ENCODE peak calls at places on chromosomes 4 and X, in eight cellular contexts. One of them, this sample, is unnamed.

GRCh38 chr4:147057631-147057980 is 111.9 kb upstream of the TTC29 start:
- DNase-seq in GM12865: peak
- DNase-seq in fibroblast of lung: peak
- DNase-seq in keratinocyte: no peak
- DNase-seq in endodermal cell: no peak
- DNase-seq in ovary: no peak
- DNase-seq in NB4: peak
- DNase-seq in WERI-Rb-1: no peak
- DNase-seq in this sample: peak

GRCh38 chr4:186027405-186027804 is 41.6 kb upstream of the TLR3 start:
- DNase-seq in GM12865: no peak
- DNase-seq in fibroblast of lung: no peak
- DNase-seq in keratinocyte: peak
- DNase-seq in endodermal cell: no peak
- DNase-seq in ovary: no peak
- DNase-seq in NB4: no peak
- DNase-seq in WERI-Rb-1: no peak
- DNase-seq in this sample: no peak

GRCh38 chr4:168848112-168848511 is 161.9 kb downstream of the CBR4 start:
- DNase-seq in GM12865: no peak
- DNase-seq in fibroblast of lung: peak
- DNase-seq in keratinocyte: no peak
- DNase-seq in endodermal cell: no peak
- DNase-seq in ovary: no peak
- DNase-seq in NB4: no peak
- DNase-seq in WERI-Rb-1: no peak
- DNase-seq in this sample: peak

GRCh38 chr4:107951551-107951950 is 20.2 kb downstream of the CYP2U1 start:
- DNase-seq in GM12865: no peak
- DNase-seq in fibroblast of lung: peak
- DNase-seq in keratinocyte: no peak
- DNase-seq in endodermal cell: no peak
- DNase-seq in ovary: no peak
- DNase-seq in NB4: no peak
- DNase-seq in WERI-Rb-1: no peak
- DNase-seq in this sample: peak

GRCh38 chrX:100643943-100644587 is at the start of gene SRPX2:
- DNase-seq in GM12865: no peak
- DNase-seq in fibroblast of lung: peak
- DNase-seq in keratinocyte: peak
- DNase-seq in endodermal cell: no peak
- DNase-seq in ovary: peak
- DNase-seq in NB4: peak
- DNase-seq in WERI-Rb-1: no peak
- DNase-seq in this sample: peak

GRCh38 chrX:3066555-3066954 is 25.3 kb downstream of the ARSF start:
- DNase-seq in GM12865: no peak
- DNase-seq in fibroblast of lung: no peak
- DNase-seq in keratinocyte: no peak
- DNase-seq in endodermal cell: no peak
- DNase-seq in ovary: no peak
- DNase-seq in NB4: peak
- DNase-seq in WERI-Rb-1: peak
- DNase-seq in this sample: peak

GRCh38 chrX:72309297-72310071 is 3.8 kb upstream of the CITED1 start:
- DNase-seq in GM12865: no peak
- DNase-seq in fibroblast of lung: no peak
- DNase-seq in keratinocyte: no peak
- DNase-seq in endodermal cell: no peak
- DNase-seq in ovary: no peak
- DNase-seq in NB4: no peak
- DNase-seq in WERI-Rb-1: peak
- DNase-seq in this sample: peak

GRCh38 chr4:73387552-73387951 is 16.5 kb upstream of the ALB start:
- DNase-seq in GM12865: no peak
- DNase-seq in fibroblast of lung: no peak
- DNase-seq in keratinocyte: no peak
- DNase-seq in endodermal cell: no peak
- DNase-seq in ovary: no peak
- DNase-seq in NB4: no peak
- DNase-seq in WERI-Rb-1: no peak
- DNase-seq in this sample: no peak

GRCh38 chrX:1420371-1420770 is 28.5 kb upstream of the SLC25A6 start:
- DNase-seq in GM12865: no peak
- DNase-seq in fibroblast of lung: no peak
- DNase-seq in keratinocyte: no peak
- DNase-seq in endodermal cell: no peak
- DNase-seq in ovary: no peak
- DNase-seq in NB4: no peak
- DNase-seq in WERI-Rb-1: no peak
- DNase-seq in this sample: no peak

GRCh38 chr4:8085491-8086479 is 72.8 kb downstream of the ABLIM2 start:
- DNase-seq in GM12865: no peak
- DNase-seq in fibroblast of lung: no peak
- DNase-seq in keratinocyte: no peak
- DNase-seq in endodermal cell: peak
- DNase-seq in ovary: no peak
- DNase-seq in NB4: no peak
- DNase-seq in WERI-Rb-1: no peak
- DNase-seq in this sample: no peak

GRCh38 chr4:81499840-81500239 is 28.1 kb upstream of the RASGEF1B start:
- DNase-seq in GM12865: no peak
- DNase-seq in fibroblast of lung: no peak
- DNase-seq in keratinocyte: no peak
- DNase-seq in endodermal cell: peak
- DNase-seq in ovary: no peak
- DNase-seq in NB4: no peak
- DNase-seq in WERI-Rb-1: peak
- DNase-seq in this sample: no peak

GRCh38 chr4:184003433-184003832 is 98.3 kb downstream of the STOX2 start:
- DNase-seq in GM12865: no peak
- DNase-seq in fibroblast of lung: no peak
- DNase-seq in keratinocyte: no peak
- DNase-seq in endodermal cell: no peak
- DNase-seq in ovary: no peak
- DNase-seq in NB4: no peak
- DNase-seq in WERI-Rb-1: no peak
- DNase-seq in this sample: no peak

GRCh38 chr4:74197123-74197522 is 39.2 kb downstream of the MTHFD2L start:
- DNase-seq in GM12865: peak
- DNase-seq in fibroblast of lung: no peak
- DNase-seq in keratinocyte: no peak
- DNase-seq in endodermal cell: no peak
- DNase-seq in ovary: no peak
- DNase-seq in NB4: no peak
- DNase-seq in WERI-Rb-1: no peak
- DNase-seq in this sample: no peak

GRCh38 chr4:41753942-41754341 is 5.4 kb upstream of the PHOX2B start:
- DNase-seq in GM12865: no peak
- DNase-seq in fibroblast of lung: no peak
- DNase-seq in keratinocyte: no peak
- DNase-seq in endodermal cell: no peak
- DNase-seq in ovary: no peak
- DNase-seq in NB4: no peak
- DNase-seq in WERI-Rb-1: no peak
- DNase-seq in this sample: no peak

GRCh38 chr4:41750158-41750623 is 1.7 kb upstream of the PHOX2B start:
- DNase-seq in GM12865: no peak
- DNase-seq in fibroblast of lung: no peak
- DNase-seq in keratinocyte: no peak
- DNase-seq in endodermal cell: peak
- DNase-seq in ovary: no peak
- DNase-seq in NB4: no peak
- DNase-seq in WERI-Rb-1: no peak
- DNase-seq in this sample: no peak

GRCh38 chr4:41750624-41751324 is 2.2 kb upstream of the PHOX2B start:
- DNase-seq in GM12865: no peak
- DNase-seq in fibroblast of lung: no peak
- DNase-seq in keratinocyte: no peak
- DNase-seq in endodermal cell: peak
- DNase-seq in ovary: no peak
- DNase-seq in NB4: no peak
- DNase-seq in WERI-Rb-1: no peak
- DNase-seq in this sample: no peak

GRCh38 chr4:41751325-41752061 is 3.0 kb upstream of the PHOX2B start:
- DNase-seq in GM12865: no peak
- DNase-seq in fibroblast of lung: no peak
- DNase-seq in keratinocyte: no peak
- DNase-seq in endodermal cell: peak
- DNase-seq in ovary: no peak
- DNase-seq in NB4: no peak
- DNase-seq in WERI-Rb-1: no peak
- DNase-seq in this sample: no peak

DNA sequence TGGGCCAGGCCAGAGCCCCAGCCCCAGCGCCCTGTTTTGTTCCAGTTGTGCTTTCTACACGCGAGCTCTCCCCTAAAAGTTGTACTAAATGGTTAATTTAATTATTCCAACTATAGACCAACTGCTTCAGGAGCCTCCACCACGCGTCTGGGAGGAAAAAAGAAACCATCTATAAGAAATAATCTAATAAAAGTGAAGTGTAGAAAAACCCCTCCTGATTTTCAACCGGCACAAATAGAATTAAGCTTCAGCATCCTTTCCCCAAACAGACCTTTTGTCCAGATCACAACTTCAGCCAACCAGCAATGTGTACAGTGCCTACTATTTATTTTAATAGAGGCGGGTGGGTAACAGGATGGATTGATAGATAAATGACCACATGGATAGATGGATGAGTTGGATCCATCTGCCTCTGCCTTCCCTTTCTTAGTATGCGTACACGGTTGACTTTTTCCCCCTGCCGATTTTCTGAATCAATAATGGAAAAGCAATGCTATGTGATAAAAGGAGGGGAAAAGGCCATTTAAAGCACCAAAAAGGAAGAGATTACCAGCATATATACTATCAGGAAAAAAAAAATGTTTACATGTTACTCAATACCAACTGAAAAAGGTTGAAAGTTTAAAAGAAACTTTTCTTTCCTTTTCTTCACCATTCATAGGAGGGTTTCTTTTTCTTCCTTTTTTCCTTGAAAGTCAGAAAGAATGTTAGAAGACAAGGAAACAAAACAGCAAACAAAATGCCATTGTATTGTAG is 3.7 kb upstream of the PHOX2B start:
- DNase-seq in GM12865: no peak
- DNase-seq in fibroblast of lung: no peak
- DNase-seq in keratinocyte: no peak
- DNase-seq in endodermal cell: no peak
- DNase-seq in ovary: no peak
- DNase-seq in NB4: no peak
- DNase-seq in WERI-Rb-1: no peak
- DNase-seq in this sample: no peak
- H3K4me3 ChIP-seq in GM12865: no peak
- H3K4me3 ChIP-seq in fibroblast of lung: no peak
- H3K4me3 ChIP-seq in keratinocyte: no peak
- H3K4me3 ChIP-seq in endodermal cell: no peak
- H3K4me3 ChIP-seq in ovary: no peak
- H3K4me3 ChIP-seq in NB4: no peak
- H3K4me3 ChIP-seq in WERI-Rb-1: no peak
- H3K4me3 ChIP-seq in this sample: no peak

GRCh38 chrX:150536455-150537116 is 31.8 kb upstream of the MTM1 start:
- DNase-seq in GM12865: no peak
- DNase-seq in fibroblast of lung: no peak
- DNase-seq in keratinocyte: no peak
- DNase-seq in endodermal cell: no peak
- DNase-seq in ovary: no peak
- DNase-seq in NB4: peak
- DNase-seq in WERI-Rb-1: no peak
- DNase-seq in this sample: no peak
- TF ChIP-seq CTCF in GM12865: peak
- TF ChIP-seq CTCF in fibroblast of lung: no peak
- TF ChIP-seq CTCF in keratinocyte: no peak
- TF ChIP-seq CTCF in endodermal cell: peak
- TF ChIP-seq CTCF in ovary: no peak
- TF ChIP-seq CTCF in NB4: peak
- TF ChIP-seq CTCF in WERI-Rb-1: peak
- TF ChIP-seq CTCF in this sample: no peak

GRCh38 chr4:57324673-57325307 is 214.6 kb upstream of the IGFBP7 start:
- DNase-seq in GM12865: no peak
- DNase-seq in fibroblast of lung: no peak
- DNase-seq in keratinocyte: no peak
- DNase-seq in endodermal cell: no peak
- DNase-seq in ovary: no peak
- DNase-seq in NB4: no peak
- DNase-seq in WERI-Rb-1: no peak
- DNase-seq in this sample: no peak

GRCh38 chr4:57329279-57329678 is 219.1 kb upstream of the IGFBP7 start:
- DNase-seq in GM12865: no peak
- DNase-seq in fibroblast of lung: no peak
- DNase-seq in keratinocyte: no peak
- DNase-seq in endodermal cell: no peak
- DNase-seq in ovary: no peak
- DNase-seq in NB4: no peak
- DNase-seq in WERI-Rb-1: no peak
- DNase-seq in this sample: no peak
- H3K4me3 ChIP-seq in GM12865: no peak
- H3K4me3 ChIP-seq in fibroblast of lung: no peak
- H3K4me3 ChIP-seq in keratinocyte: no peak
- H3K4me3 ChIP-seq in endodermal cell: no peak
- H3K4me3 ChIP-seq in ovary: no peak
- H3K4me3 ChIP-seq in NB4: no peak
- H3K4me3 ChIP-seq in WERI-Rb-1: no peak
- H3K4me3 ChIP-seq in this sample: no peak

GRCh38 chr4:5793514-5793913 is 82.5 kb downstream of the EVC start:
- DNase-seq in GM12865: no peak
- DNase-seq in fibroblast of lung: no peak
- DNase-seq in keratinocyte: no peak
- DNase-seq in endodermal cell: peak
- DNase-seq in ovary: no peak
- DNase-seq in NB4: no peak
- DNase-seq in WERI-Rb-1: no peak
- DNase-seq in this sample: no peak

GRCh38 chr4:5789141-5789540 is 78.1 kb downstream of the EVC start:
- DNase-seq in GM12865: no peak
- DNase-seq in fibroblast of lung: no peak
- DNase-seq in keratinocyte: no peak
- DNase-seq in endodermal cell: no peak
- DNase-seq in ovary: no peak
- DNase-seq in NB4: no peak
- DNase-seq in WERI-Rb-1: no peak
- DNase-seq in this sample: no peak

GRCh38 chr4:5791654-5792053 is 80.7 kb downstream of the EVC start:
- DNase-seq in GM12865: no peak
- DNase-seq in fibroblast of lung: no peak
- DNase-seq in keratinocyte: no peak
- DNase-seq in endodermal cell: peak
- DNase-seq in ovary: no peak
- DNase-seq in NB4: no peak
- DNase-seq in WERI-Rb-1: no peak
- DNase-seq in this sample: no peak

GRCh38 chr4:5788144-5788543 is 77.1 kb downstream of the EVC start:
- DNase-seq in GM12865: no peak
- DNase-seq in fibroblast of lung: no peak
- DNase-seq in keratinocyte: no peak
- DNase-seq in endodermal cell: no peak
- DNase-seq in ovary: no peak
- DNase-seq in NB4: no peak
- DNase-seq in WERI-Rb-1: no peak
- DNase-seq in this sample: no peak

DNA sequence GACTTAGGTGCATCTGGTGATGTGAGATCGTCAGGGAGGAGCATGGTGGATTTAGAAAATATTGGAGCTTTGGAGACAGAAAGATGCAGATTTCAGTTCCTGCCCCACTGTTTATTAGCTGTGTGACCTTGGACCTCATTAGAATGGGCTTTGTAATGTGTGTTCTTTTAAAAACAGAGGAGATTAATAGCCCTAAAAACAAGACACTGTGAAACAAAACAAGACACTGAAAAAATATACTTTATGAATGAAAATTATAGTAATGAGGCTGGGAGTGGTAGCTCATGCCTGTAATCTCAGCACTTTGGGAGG is 79.5 kb downstream of the EVC start:
- DNase-seq in GM12865: no peak
- DNase-seq in fibroblast of lung: no peak
- DNase-seq in keratinocyte: no peak
- DNase-seq in endodermal cell: no peak
- DNase-seq in ovary: no peak
- DNase-seq in NB4: no peak
- DNase-seq in WERI-Rb-1: no peak
- DNase-seq in this sample: no peak
- TF ChIP-seq CTCF in GM12865: no peak
- TF ChIP-seq CTCF in fibroblast of lung: no peak
- TF ChIP-seq CTCF in keratinocyte: no peak
- TF ChIP-seq CTCF in endodermal cell: no peak
- TF ChIP-seq CTCF in ovary: no peak
- TF ChIP-seq CTCF in NB4: no peak
- TF ChIP-seq CTCF in WERI-Rb-1: no peak
- TF ChIP-seq CTCF in this sample: no peak